ENCODE peak calls at places on chromosomes 1 and 21, in five cellular contexts. W, N, X, J and K are unnamed samples.

GRCh38 chr1:193706763-193707162 is 520.4 kb upstream of the B3GALT2 start:
- DNase-seq in J (no peak), X (no peak), W (no peak), N (no peak), K (no peak)

GRCh38 chr1:224368409-224368808 is 11.7 kb downstream of the CNIH4 start:
- DNase-seq in W (no peak), N (no peak), J (no peak), X (no peak), K (no peak)

GRCh38 chr1:1703796-1704195 is 11.2 kb upstream of the SLC35E2B start:
- DNase-seq in X (no peak), J (no peak), N (no peak), W (no peak), K (no peak)

GRCh38 chr1:62621907-62622306 is 24.6 kb downstream of the ANGPTL3 start:
- DNase-seq in W (peak), N (no peak), X (no peak), J (no peak), K (no peak)

GRCh38 chr1:94418664-94419655 is 771 bp downstream of the ABCD3 start:
- DNase-seq in J (peak), W (peak), X (no peak), N (peak), K (peak)

GRCh38 chr1:223771814-223772770 is 59.8 kb downstream of the CAPN2 start:
- DNase-seq in N (no peak), J (no peak), W (no peak), X (no peak), K (no peak)

GRCh38 chr1:17167783-17168479 is 37.0 kb upstream of the PADI1 start:
- DNase-seq in W (no peak), X (no peak), J (no peak), N (no peak), K (no peak)

GRCh38 chr1:89454845-89455521 is 69.6 kb upstream of the LRRC8B start:
- DNase-seq in J (peak), W (no peak), X (no peak), N (peak), K (no peak)

GRCh38 chr1:149844650-149845255 is 54.6 kb upstream of the BOLA1 start:
- DNase-seq in J (no peak), X (no peak), W (no peak), N (no peak), K (no peak)

GRCh38 chr1:206930210-206930798 is 8.6 kb upstream of the FCMR start:
- DNase-seq in X (no peak), J (no peak), W (no peak), N (no peak), K (no peak)

GRCh38 chr1:60922304-60922703 is 160.1 kb upstream of the NFIA start:
- DNase-seq in W (no peak), N (no peak), J (no peak), X (no peak), K (peak)

GRCh38 chr1:195019385-195019784 is 1588.9 kb downstream of the KCNT2 start:
- DNase-seq in W (no peak), N (no peak), J (no peak), X (no peak), K (no peak)

GRCh38 chr21:16205527-16205926 is 475.7 kb downstream of the USP25 start:
- DNase-seq in X (no peak), N (no peak), W (no peak), J (no peak), K (no peak)

GRCh38 chr1:48726557-48726956 is 50.1 kb downstream of the BEND5 start:
- DNase-seq in W (no peak), N (no peak), J (no peak), X (no peak), K (no peak)

GRCh38 chr1:154546264-154547043 is 12.0 kb downstream of the UBE2Q1 start:
- DNase-seq in J (no peak), N (peak), W (peak), X (peak), K (peak)

GRCh38 chr1:11042995-11043874 is 3.8 kb downstream of the MASP2 start:
- DNase-seq in J (no peak), N (no peak), X (no peak), W (no peak), K (no peak)

GRCh38 chr1:207908112-207908734 is 2.7 kb downstream of the CD34 start:
- DNase-seq in N (no peak), J (no peak), X (no peak), W (no peak), K (no peak)

GRCh38 chr1:230212405-230212936 is 145.4 kb downstream of the GALNT2 start:
- DNase-seq in J (no peak), W (no peak), N (no peak), X (no peak), K (peak)

GRCh38 chr1:29282135-29282923 is 46.0 kb downstream of the PTPRU start:
- DNase-seq in N (no peak), W (peak), X (no peak), J (no peak), K (no peak)

GRCh38 chr1:151158311-151158710 is 1.9 kb downstream of the TNFAIP8L2 start:
- DNase-seq in N (no peak), W (no peak), X (no peak), J (no peak), K (no peak)

GRCh38 chr1:17680335-17680734 is 74.8 kb upstream of the ACTL8 start:
- DNase-seq in N (no peak), J (no peak), X (no peak), W (no peak), K (no peak)

GRCh38 chr1:44297695-44298400 is 57.2 kb downstream of the ERI3 start:
- DNase-seq in N (no peak), W (no peak), J (no peak), X (no peak), K (no peak)

GRCh38 chr1:186829679-186830587 is 1.2 kb downstream of the PLA2G4A start:
- DNase-seq in J (no peak), N (no peak), W (no peak), X (no peak), K (no peak)

GRCh38 chr1:212699839-212700596 is at the start of gene BATF3:
- DNase-seq in X (no peak), J (no peak), N (peak), W (peak), K (no peak)

GRCh38 chr1:77542784-77543183 is 139.7 kb downstream of the ZZZ3 start:
- DNase-seq in X (no peak), J (no peak), N (no peak), W (no peak), K (no peak)

GRCh38 chr1:71667224-71667623 is 586.4 kb upstream of the ZRANB2 start:
- DNase-seq in W (no peak), N (no peak), J (no peak), X (no peak), K (no peak)

GRCh38 chr21:17196619-17197018 is 316.2 kb upstream of the CXADR start:
- DNase-seq in W (no peak), N (no peak), X (no peak), J (no peak), K (no peak)

GRCh38 chr21:33022828-33023573 is 2.7 kb upstream of the OLIG2 start:
- DNase-seq in X (no peak), W (no peak), N (no peak), J (no peak), K (no peak)

GRCh38 chr1:230085178-230085515 is 18.1 kb downstream of the GALNT2 start:
- DNase-seq in N (no peak), J (no peak), W (no peak), X (no peak), K (no peak)

GRCh38 chr1:220003585-220004299 is 42.6 kb downstream of the EPRS1 start:
- DNase-seq in N (no peak), J (no peak), W (no peak), X (no peak), K (no peak)

GRCh38 chr1:117828206-117828605 is 101.2 kb downstream of the GDAP2 start:
- DNase-seq in N (no peak), X (no peak), J (no peak), W (peak), K (no peak)

GRCh38 chr1:111516008-111516535 is 12.6 kb upstream of the ADORA3 start:
- DNase-seq in X (peak), J (no peak), W (peak), N (peak), K (peak)

GRCh38 chr21:43864313-43864805 is 664 bp upstream of the AGPAT3 start:
- DNase-seq in X (no peak), J (peak), N (peak), W (peak), K (no peak)
- TF ChIP-seq POLR2A in X (no peak), J (peak), N (peak), W (peak), K (peak)

GRCh38 chr1:209491031-209491430 is 92.5 kb upstream of the CAMK1G start:
- DNase-seq in X (no peak), N (no peak), W (no peak), J (no peak), K (no peak)

GRCh38 chr1:209491897-209492296 is 91.6 kb upstream of the CAMK1G start:
- DNase-seq in X (no peak), N (no peak), J (no peak), W (no peak), K (no peak)

GRCh38 chr1:209491496-209491895 is 92.0 kb upstream of the CAMK1G start:
- DNase-seq in W (no peak), J (no peak), N (no peak), X (no peak), K (no peak)

GRCh38 chr1:209486861-209487260 is 96.7 kb upstream of the CAMK1G start:
- DNase-seq in W (no peak), J (no peak), X (no peak), N (no peak), K (no peak)

DNA sequence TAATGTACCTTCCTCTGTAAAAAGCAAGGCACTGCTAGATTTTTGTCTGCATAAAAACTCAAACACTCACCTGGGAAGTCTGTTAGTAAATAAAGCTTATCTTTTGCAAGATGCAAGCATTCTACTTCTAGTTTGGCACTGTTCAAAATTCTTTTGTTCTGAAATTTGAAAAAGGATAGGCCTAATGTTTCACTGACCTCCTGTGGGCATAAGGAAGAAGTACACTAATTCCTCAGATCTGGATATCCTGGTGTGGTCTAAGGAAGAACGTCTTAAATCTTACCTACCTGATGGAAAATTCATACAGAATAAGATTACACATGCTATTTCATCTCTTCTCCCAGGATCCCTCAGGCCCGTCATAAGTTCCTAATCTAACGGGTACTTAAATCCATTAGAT is 93.5 kb upstream of the CAMK1G start:
- DNase-seq in W (no peak), J (no peak), X (no peak), N (no peak), K (no peak)
- TF ChIP-seq CTCF in W (no peak), J (no peak), X (no peak), N (no peak), K (no peak)

GRCh38 chr1:159879977-159880376 is 17.5 kb upstream of the VSIG8 start:
- DNase-seq in J (no peak), W (no peak), X (no peak), N (no peak), K (no peak)
- TF ChIP-seq POLR2A in J (no peak), W (no peak), X (no peak), N (no peak), K (no peak)

DNA sequence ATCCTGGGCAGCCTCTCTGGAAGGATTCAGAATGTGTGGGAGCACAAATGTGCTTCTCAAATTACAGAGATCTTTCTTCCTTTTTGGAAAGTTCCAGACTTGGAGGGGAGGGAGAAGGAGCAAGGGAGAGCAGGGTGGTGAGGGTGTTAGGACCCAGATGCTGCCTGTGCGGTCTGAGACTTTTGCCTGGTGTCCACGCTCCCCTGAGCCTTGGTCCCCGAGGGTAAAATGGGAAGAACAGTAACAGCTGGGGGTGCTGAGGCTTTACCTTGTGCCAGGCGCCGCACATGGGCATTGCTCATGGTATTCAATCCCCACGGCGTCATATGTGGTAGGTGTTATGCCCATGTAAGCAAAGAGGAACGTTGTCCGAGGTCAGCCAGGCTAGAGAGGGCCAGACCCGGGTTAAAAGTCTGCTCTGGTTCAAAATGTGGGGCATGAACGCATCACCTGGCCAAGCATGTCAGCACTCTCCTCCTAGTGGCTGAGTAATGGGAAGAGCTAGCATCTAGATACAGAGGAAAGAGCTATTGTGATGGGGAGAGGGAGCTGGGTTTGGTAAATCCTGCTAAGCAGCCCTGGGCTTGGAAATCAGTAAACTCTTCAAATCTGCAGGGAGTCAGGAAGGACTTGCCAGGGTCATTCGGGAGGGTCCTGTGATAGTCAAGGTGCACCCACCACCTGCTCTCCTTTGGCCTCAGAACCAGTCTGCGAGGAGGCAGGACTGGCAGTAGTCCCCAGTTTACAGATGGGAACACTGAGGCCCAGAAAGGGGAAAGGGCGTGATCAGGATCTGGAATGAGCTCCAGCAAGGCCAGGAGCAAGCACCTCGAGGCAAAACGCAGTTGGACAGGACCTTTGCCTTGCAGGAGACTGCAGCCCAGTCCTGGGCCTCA is 4.5 kb upstream of the RUNX3 start:
- DNase-seq in N (no peak), W (no peak), J (no peak), X (no peak), K (no peak)
- TF ChIP-seq CTCF in N (no peak), W (no peak), J (no peak), X (no peak), K (no peak)

GRCh38 chr1:53685272-53686051 is 53.5 kb downstream of the GLIS1 start:
- DNase-seq in J (no peak), X (no peak), W (no peak), N (no peak), K (no peak)
- TF ChIP-seq POLR2A in J (no peak), X (no peak), W (no peak), N (no peak), K (no peak)

GRCh38 chr1:201214461-201214860 is 23.8 kb downstream of the IGFN1 start:
- DNase-seq in N (peak), W (no peak), X (no peak), J (no peak), K (no peak)
- TF ChIP-seq CTCF in N (no peak), W (no peak), X (peak), J (no peak), K (no peak)

GRCh38 chr1:37859507-37860345 is at the start of gene MTF1:
- DNase-seq in W (peak), X (peak), N (peak), J (peak), K (peak)
- TF ChIP-seq POLR2A in W (peak), X (peak), N (peak), J (peak), K (peak)

GRCh38 chr1:189605236-189605635 is 872.4 kb downstream of the BRINP3 start:
- DNase-seq in N (no peak), J (no peak), W (no peak), X (no peak), K (no peak)
- TF ChIP-seq CTCF in N (no peak), J (no peak), W (no peak), X (no peak), K (no peak)

GRCh38 chr1:160578175-160578693 is 1.1 kb downstream of the CD84 start:
- DNase-seq in J (no peak), X (no peak), W (no peak), N (no peak), K (no peak)

GRCh38 chr1:160577661-160578060 is 1.6 kb downstream of the CD84 start:
- DNase-seq in X (no peak), J (no peak), N (no peak), W (no peak), K (no peak)

GRCh38 chr1:160576430-160576829 is 2.9 kb downstream of the CD84 start:
- DNase-seq in J (no peak), W (no peak), N (no peak), X (no peak), K (no peak)

GRCh38 chr1:160576866-160577265 is 2.4 kb downstream of the CD84 start:
- DNase-seq in J (no peak), W (no peak), X (no peak), N (no peak), K (no peak)

DNA sequence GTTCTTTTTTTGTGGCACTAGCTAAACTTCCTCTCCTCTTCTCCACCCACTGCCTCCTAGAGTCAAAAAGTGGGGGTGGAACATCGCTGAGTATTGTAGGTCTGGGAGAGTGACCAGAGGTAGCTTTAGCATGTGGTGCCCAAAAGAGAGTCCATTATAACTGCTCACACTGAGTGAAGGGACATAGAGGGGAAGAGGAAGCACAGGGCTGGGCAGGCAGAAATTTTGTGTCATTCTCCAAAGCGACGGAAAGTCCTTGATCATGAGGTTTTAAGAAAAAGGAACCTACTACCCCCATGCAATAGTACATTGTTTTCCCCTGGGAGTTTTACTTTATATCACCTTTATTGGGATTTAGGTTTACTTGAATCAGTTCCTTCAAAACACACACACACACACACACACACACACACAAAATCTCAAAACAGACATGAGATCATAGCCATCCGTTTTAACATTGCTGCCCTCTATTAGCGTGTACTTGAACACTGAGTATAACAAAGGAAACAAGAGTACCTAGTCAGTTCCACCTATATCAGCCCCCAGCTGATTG is 4.1 kb downstream of the CD84 start:
- DNase-seq in W (no peak), N (no peak), J (no peak), X (no peak), K (peak)
- TF ChIP-seq POLR2A in W (peak), N (no peak), J (no peak), X (no peak), K (no peak)

GRCh38 chr1:40197656-40198055 is 36.5 kb downstream of the RLF start:
- DNase-seq in X (no peak), W (no peak), J (no peak), N (no peak), K (no peak)
- TF ChIP-seq CTCF in X (no peak), W (peak), J (no peak), N (no peak), K (no peak)